ENCODE peak calls at places on chromosomes 4 and X, in four cellular contexts. Z is HepG2, F is A549, Y is GM12878. P is an unnamed sample.

GRCh38 chrX:105098812-105099211 is 121.7 kb downstream of the TEX13A start:
- DNase-seq in Z (peak), F (no peak), Y (no peak), P (no peak)

GRCh38 chr4:68074397-68074796 is 55.3 kb downstream of the TMPRSS11F start:
- DNase-seq in Z (no peak), F (no peak), Y (no peak), P (no peak)

GRCh38 chr4:71639380-71639779 is 144.5 kb downstream of the GC start:
- DNase-seq in Z (no peak), F (peak), Y (no peak), P (no peak)

GRCh38 chr4:167233523-167234387 is 539 bp downstream of the SPOCK3 start:
- DNase-seq in Y (no peak), Z (no peak), F (peak), P (peak)

GRCh38 chr4:845233-845835 is 19.4 kb upstream of the CPLX1 start:
- DNase-seq in Y (no peak), Z (no peak), F (no peak), P (no peak)

GRCh38 chr4:114997596-114997995 is 115.8 kb downstream of the NDST4 start:
- DNase-seq in F (no peak), Y (no peak), Z (no peak), P (no peak)

GRCh38 chr4:24042094-24042493 is 152.2 kb upstream of the PPARGC1A start:
- DNase-seq in F (no peak), Y (no peak), Z (no peak), P (no peak)

GRCh38 chr4:95190751-95191436 is 357.9 kb downstream of the UNC5C start:
- DNase-seq in Y (no peak), F (no peak), Z (no peak), P (peak)

GRCh38 chrX:10726647-10727046 is 106.3 kb upstream of the MID1 start:
- DNase-seq in Y (no peak), F (no peak), Z (no peak), P (no peak)

GRCh38 chrX:106939566-106939965 is 19.4 kb downstream of the CLDN2 start:
- DNase-seq in Z (no peak), F (no peak), Y (no peak), P (no peak)

GRCh38 chr4:185567828-185568442 is 32.6 kb upstream of the PDLIM3 start:
- DNase-seq in Z (peak), F (no peak), Y (no peak), P (no peak)

GRCh38 chr4:123484291-123484926 is 87.8 kb downstream of the SPRY1 start:
- DNase-seq in Z (peak), F (no peak), Y (no peak), P (no peak)

GRCh38 chr4:41438564-41438963 is 99.4 kb upstream of the LIMCH1 start:
- DNase-seq in Y (no peak), F (peak), Z (no peak), P (no peak)

GRCh38 chr4:109067509-109068205 is 234.8 kb downstream of the COL25A1 start:
- DNase-seq in F (no peak), Z (no peak), Y (no peak), P (no peak)

DNA sequence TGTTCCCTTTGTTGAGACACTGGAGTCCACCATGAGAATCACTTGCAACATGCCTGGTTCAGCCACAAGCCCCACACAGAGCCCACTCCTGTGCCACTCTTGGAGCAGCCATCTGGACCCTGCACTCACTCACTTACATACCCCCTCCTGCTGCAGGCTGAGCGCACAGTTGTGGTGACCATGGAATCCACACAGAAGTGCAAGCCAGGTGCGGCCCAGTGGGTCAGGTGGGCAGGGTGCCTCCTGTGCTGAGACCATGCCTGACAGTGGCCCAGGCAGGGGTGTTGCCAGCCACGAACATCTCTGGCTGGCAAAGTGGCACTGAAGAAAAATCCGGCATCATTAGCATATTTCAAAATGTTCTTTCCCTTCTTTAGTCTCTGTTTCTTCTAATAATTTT is 17.4 kb upstream of the CXorf51A start:
- DNase-seq in Y (no peak), Z (no peak), F (no peak), P (no peak)
- TF ChIP-seq PBX3 in Y (no peak), Z (no peak), F (no peak), P (no peak)

GRCh38 chr4:105634402-105634801 is 74.1 kb downstream of the INTS12 start:
- DNase-seq in Z (no peak), Y (no peak), F (no peak), P (no peak)

GRCh38 chr4:105632599-105632998 is 75.9 kb downstream of the INTS12 start:
- DNase-seq in Y (no peak), F (no peak), Z (no peak), P (no peak)

GRCh38 chr4:105641876-105642275 is 66.6 kb downstream of the INTS12 start:
- DNase-seq in Y (no peak), F (no peak), Z (no peak), P (no peak)

GRCh38 chr4:105633241-105633640 is 75.2 kb downstream of the INTS12 start:
- DNase-seq in Y (no peak), Z (no peak), F (no peak), P (no peak)

DNA sequence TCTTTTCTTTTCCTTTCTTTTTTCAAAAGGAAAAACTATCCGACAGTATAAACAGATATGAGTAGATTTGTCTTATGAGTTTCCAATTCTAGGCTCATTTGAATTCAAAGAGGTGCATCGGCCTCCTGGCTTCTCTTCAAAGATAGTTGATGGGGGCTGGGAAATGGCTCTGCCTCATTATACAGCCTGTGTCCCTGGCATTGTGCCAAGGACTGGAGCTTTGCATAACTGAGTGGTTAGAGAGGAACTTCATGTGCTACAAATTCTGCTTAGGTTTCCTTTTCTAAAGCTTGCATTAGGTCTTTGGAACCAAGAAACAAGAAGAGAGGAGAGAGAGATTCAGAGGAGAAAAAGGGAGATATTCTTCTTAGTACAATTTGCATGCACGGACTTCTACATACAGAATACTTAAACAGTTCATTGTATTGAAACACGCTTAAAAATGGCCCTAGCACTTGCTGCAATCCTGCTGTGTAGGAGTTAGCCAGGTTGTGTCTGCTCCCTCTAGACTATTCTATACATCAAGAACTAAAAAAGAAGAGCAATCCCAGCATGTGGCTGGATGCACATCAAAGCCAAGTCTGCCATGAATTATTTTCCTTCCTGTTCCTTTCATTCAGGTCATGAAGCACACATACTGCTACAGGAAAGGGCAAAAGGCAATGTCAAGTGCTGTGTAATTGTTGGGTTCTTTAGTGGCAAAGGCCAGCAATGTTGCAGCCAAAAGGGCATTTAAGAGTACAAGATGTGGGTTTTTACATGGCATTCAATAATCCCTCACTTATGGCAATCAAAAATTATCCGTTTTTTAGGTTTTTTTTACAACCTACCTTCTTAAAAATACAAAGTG is 70.9 kb downstream of the INTS12 start:
- DNase-seq in Z (peak), F (no peak), Y (peak), P (peak)
- TF ChIP-seq PBX3 in Z (no peak), F (no peak), Y (no peak), P (no peak)

GRCh38 chr4:65021737-65022136 is 612.5 kb upstream of the TECRL start:
- DNase-seq in Z (no peak), Y (no peak), F (no peak), P (no peak)

GRCh38 chr4:65018313-65018712 is 609.1 kb upstream of the TECRL start:
- DNase-seq in Z (no peak), F (no peak), Y (no peak), P (no peak)

GRCh38 chr4:65028592-65028991 is 619.3 kb upstream of the TECRL start:
- DNase-seq in Y (no peak), F (no peak), Z (no peak), P (no peak)

GRCh38 chr4:65023877-65024670 is 614.8 kb upstream of the TECRL start:
- DNase-seq in Z (no peak), F (no peak), Y (no peak), P (no peak)
- TF ChIP-seq PBX3 in Z (no peak), F (no peak), Y (no peak), P (no peak)

GRCh38 chrX:70762285-70762684 is 146.2 kb downstream of the TEX11 start:
- DNase-seq in Y (no peak), Z (no peak), F (peak), P (no peak)
- TF ChIP-seq PBX3 in Y (no peak), Z (no peak), F (no peak), P (no peak)

DNA sequence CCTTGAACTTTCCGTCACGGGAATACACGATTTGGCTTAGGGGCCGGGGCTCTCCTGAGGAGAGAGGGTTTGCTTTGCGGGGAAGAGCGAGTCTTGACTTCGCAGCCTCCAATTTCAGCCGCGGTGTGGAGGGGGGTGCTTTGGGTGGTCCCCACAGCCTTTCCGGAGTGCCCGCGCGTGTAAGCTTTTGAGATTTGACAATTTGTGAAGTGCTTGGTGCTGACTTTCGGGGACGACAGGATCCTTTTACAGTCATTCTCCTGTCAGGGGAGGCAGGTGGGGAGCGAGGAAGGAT is 361 bp downstream of the SCML1 start:
- DNase-seq in Z (no peak), Y (no peak), F (no peak), P (no peak)
- TF ChIP-seq PBX3 in Z (no peak), Y (no peak), F (no peak), P (no peak)

GRCh38 chrX:74422029-74422352 is 698 bp downstream of the SLC16A2 start:
- DNase-seq in Y (no peak), F (no peak), Z (no peak), P (peak)

GRCh38 chrX:74420194-74421035 is 878 bp upstream of the SLC16A2 start:
- DNase-seq in Z (no peak), Y (no peak), F (peak), P (peak)

GRCh38 chrX:74419861-74420193 is 1.5 kb upstream of the SLC16A2 start:
- DNase-seq in Y (no peak), Z (no peak), F (no peak), P (no peak)

GRCh38 chrX:74422576-74423288 is 1.4 kb downstream of the SLC16A2 start:
- DNase-seq in Z (peak), Y (no peak), F (no peak), P (peak)

DNA sequence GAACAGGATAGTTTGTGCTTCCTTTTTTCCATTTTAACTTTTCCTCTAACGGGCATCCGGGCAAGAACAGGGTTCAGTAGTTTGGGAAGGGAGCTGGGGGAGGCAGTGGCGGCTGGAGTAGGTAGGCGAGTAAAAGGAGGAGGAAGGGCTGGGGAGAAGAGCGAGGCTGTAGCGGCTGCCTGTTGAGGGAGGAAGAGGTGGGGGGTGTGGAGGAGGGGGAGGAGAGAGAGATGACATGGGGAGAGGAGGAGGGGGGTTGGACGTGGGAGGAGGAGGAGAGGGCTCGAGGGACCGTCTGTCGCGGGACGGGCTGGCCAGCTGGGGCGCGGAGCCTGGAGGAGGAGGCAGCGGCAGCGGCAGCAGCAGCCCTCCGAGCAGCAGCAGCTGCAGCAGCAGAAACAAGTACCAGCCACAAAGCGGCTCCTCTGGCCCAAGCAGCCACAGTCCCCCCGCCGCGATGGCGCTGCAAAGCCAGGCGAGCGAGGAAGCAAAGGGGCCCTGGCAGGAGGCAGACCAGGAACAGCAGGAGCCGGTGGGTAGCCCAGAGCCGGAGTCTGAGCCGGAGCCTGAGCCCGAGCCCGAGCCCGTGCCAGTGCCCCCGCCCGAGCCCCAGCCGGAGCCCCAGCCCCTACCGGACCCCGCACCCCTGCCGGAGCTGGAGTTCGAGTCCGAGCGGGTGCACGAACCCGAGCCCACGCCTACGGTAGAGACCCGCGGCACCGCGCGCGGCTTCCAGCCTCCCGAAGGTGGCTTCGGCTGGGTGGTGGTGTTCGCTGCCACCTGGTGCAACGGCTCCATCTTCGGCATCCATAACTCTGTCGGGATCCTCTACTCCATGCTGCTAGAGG is at the start of gene SLC16A2:
- DNase-seq in F (peak), Y (no peak), Z (no peak), P (peak)
- TF ChIP-seq PBX3 in F (no peak), Y (no peak), Z (no peak), P (no peak)

DNA sequence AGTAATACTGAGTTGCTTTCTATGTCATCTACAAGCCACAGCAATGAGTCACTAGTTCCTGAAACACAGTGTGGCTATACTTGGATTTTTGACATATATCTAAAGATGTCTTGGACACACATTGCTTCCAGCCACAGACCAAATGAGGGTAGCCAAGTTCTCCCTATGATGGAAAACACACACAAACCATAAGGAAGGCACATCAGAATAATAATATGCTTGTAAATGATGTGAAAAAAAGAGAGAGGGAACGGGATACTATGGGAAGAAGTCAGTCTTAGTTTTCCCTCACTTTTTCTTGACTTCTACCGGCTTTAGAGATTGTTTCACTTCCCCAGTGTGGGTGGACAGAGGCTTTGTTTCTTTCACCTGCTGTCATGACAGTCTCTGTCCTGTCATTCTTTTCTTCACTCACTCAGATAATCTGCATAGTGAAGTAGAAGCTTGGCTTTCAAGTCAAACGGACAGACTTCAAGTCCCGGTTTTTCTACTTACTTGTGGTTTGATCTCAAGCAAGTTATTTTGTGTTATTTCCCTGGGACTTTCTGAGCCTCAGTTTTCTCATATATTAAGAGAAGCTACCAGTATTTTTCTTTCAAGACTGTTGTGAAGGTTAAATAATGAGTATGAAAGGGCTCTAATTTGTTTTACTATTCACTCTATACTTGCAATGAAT is 34.7 kb downstream of the P2RY10 start:
- DNase-seq in Z (no peak), F (no peak), Y (peak), P (no peak)
- TF ChIP-seq PBX3 in Z (no peak), F (no peak), Y (peak), P (no peak)

GRCh38 chr4:7295917-7296660 is 103.8 kb downstream of the SORCS2 start:
- DNase-seq in Z (no peak), F (peak), Y (no peak), P (peak)
- TF ChIP-seq PBX3 in Z (no peak), F (no peak), Y (no peak), P (no peak)

GRCh38 chrX:40832723-40833122 is 97.4 kb upstream of the MED14 start:
- DNase-seq in F (no peak), Z (no peak), Y (no peak), P (no peak)

GRCh38 chrX:40831750-40832149 is 96.4 kb upstream of the MED14 start:
- DNase-seq in Y (no peak), F (no peak), Z (no peak), P (no peak)

GRCh38 chrX:40834225-40834624 is 98.9 kb upstream of the MED14 start:
- DNase-seq in F (no peak), Y (no peak), Z (no peak), P (no peak)
- TF ChIP-seq PBX3 in F (no peak), Y (no peak), Z (no peak), P (no peak)

GRCh38 chrX:31580726-31581125 is 508.9 kb upstream of the FTHL17 start:
- DNase-seq in Y (no peak), Z (no peak), F (no peak), P (no peak)
- TF ChIP-seq PBX3 in Y (no peak), Z (no peak), F (no peak), P (no peak)

P was measured in SK-N-SH.